ENCODE peak calls at places on chromosome 2, in seven cellular contexts. One of them, this sample, is unnamed.

GRCh38 chr2:167944825-167945659 is 302.4 kb downstream of the STK39 start:
- DNase-seq in tibial nerve: no peak
- DNase-seq in occipital lobe: no peak
- DNase-seq in stimulated activated CD4-positive, alpha-beta T cell treated with anti-CD3 and anti-CD28 coated beads, Interleukin-4, amount 100 ng/mL, for 24 hours: no peak
- DNase-seq in dorsolateral prefrontal cortex: no peak
- DNase-seq in Peyer's patch: no peak
- DNase-seq in naive B cell: no peak
- DNase-seq in this sample: no peak

GRCh38 chr2:190415794-190416729 is 7.9 kb downstream of the MFSD6 start:
- DNase-seq in tibial nerve: no peak
- DNase-seq in occipital lobe: no peak
- DNase-seq in stimulated activated CD4-positive, alpha-beta T cell treated with anti-CD3 and anti-CD28 coated beads, Interleukin-4, amount 100 ng/mL, for 24 hours: no peak
- DNase-seq in dorsolateral prefrontal cortex: no peak
- DNase-seq in Peyer's patch: no peak
- DNase-seq in naive B cell: no peak
- DNase-seq in this sample: no peak

GRCh38 chr2:170176212-170176611 is 1.7 kb upstream of the MYO3B start:
- DNase-seq in tibial nerve: no peak
- DNase-seq in occipital lobe: no peak
- DNase-seq in stimulated activated CD4-positive, alpha-beta T cell treated with anti-CD3 and anti-CD28 coated beads, Interleukin-4, amount 100 ng/mL, for 24 hours: no peak
- DNase-seq in dorsolateral prefrontal cortex: no peak
- DNase-seq in Peyer's patch: no peak
- DNase-seq in naive B cell: no peak
- DNase-seq in this sample: no peak

GRCh38 chr2:62292190-62292589 is 96.3 kb downstream of the B3GNT2 start:
- DNase-seq in tibial nerve: no peak
- DNase-seq in occipital lobe: no peak
- DNase-seq in stimulated activated CD4-positive, alpha-beta T cell treated with anti-CD3 and anti-CD28 coated beads, Interleukin-4, amount 100 ng/mL, for 24 hours: no peak
- DNase-seq in dorsolateral prefrontal cortex: no peak
- DNase-seq in Peyer's patch: no peak
- DNase-seq in naive B cell: no peak
- DNase-seq in this sample: no peak

GRCh38 chr2:241741016-241741415 is 6.6 kb downstream of the D2HGDH start:
- DNase-seq in tibial nerve: no peak
- DNase-seq in occipital lobe: no peak
- DNase-seq in stimulated activated CD4-positive, alpha-beta T cell treated with anti-CD3 and anti-CD28 coated beads, Interleukin-4, amount 100 ng/mL, for 24 hours: peak
- DNase-seq in dorsolateral prefrontal cortex: no peak
- DNase-seq in Peyer's patch: no peak
- DNase-seq in naive B cell: no peak
- DNase-seq in this sample: no peak

GRCh38 chr2:23826079-23826478 is 100.8 kb downstream of the ATAD2B start:
- DNase-seq in tibial nerve: no peak
- DNase-seq in occipital lobe: no peak
- DNase-seq in stimulated activated CD4-positive, alpha-beta T cell treated with anti-CD3 and anti-CD28 coated beads, Interleukin-4, amount 100 ng/mL, for 24 hours: no peak
- DNase-seq in dorsolateral prefrontal cortex: no peak
- DNase-seq in Peyer's patch: no peak
- DNase-seq in naive B cell: no peak
- DNase-seq in this sample: no peak

GRCh38 chr2:162890690-162891311 is 52.2 kb upstream of the KCNH7 start:
- DNase-seq in tibial nerve: no peak
- DNase-seq in occipital lobe: no peak
- DNase-seq in stimulated activated CD4-positive, alpha-beta T cell treated with anti-CD3 and anti-CD28 coated beads, Interleukin-4, amount 100 ng/mL, for 24 hours: no peak
- DNase-seq in dorsolateral prefrontal cortex: peak
- DNase-seq in Peyer's patch: no peak
- DNase-seq in naive B cell: no peak
- DNase-seq in this sample: peak

GRCh38 chr2:217077841-217078407 is 218.1 kb upstream of the TNP1 start:
- DNase-seq in tibial nerve: no peak
- DNase-seq in occipital lobe: no peak
- DNase-seq in stimulated activated CD4-positive, alpha-beta T cell treated with anti-CD3 and anti-CD28 coated beads, Interleukin-4, amount 100 ng/mL, for 24 hours: no peak
- DNase-seq in dorsolateral prefrontal cortex: no peak
- DNase-seq in Peyer's patch: no peak
- DNase-seq in naive B cell: no peak
- DNase-seq in this sample: peak

GRCh38 chr2:119264781-119265692 is 41.4 kb downstream of the STEAP3 start:
- DNase-seq in tibial nerve: no peak
- DNase-seq in occipital lobe: no peak
- DNase-seq in stimulated activated CD4-positive, alpha-beta T cell treated with anti-CD3 and anti-CD28 coated beads, Interleukin-4, amount 100 ng/mL, for 24 hours: peak
- DNase-seq in dorsolateral prefrontal cortex: peak
- DNase-seq in Peyer's patch: peak
- DNase-seq in naive B cell: no peak
- DNase-seq in this sample: peak

GRCh38 chr2:219002395-219003266 is 9.4 kb upstream of the CRYBA2 start:
- DNase-seq in tibial nerve: no peak
- DNase-seq in occipital lobe: no peak
- DNase-seq in stimulated activated CD4-positive, alpha-beta T cell treated with anti-CD3 and anti-CD28 coated beads, Interleukin-4, amount 100 ng/mL, for 24 hours: peak
- DNase-seq in dorsolateral prefrontal cortex: peak
- DNase-seq in Peyer's patch: peak
- DNase-seq in naive B cell: no peak
- DNase-seq in this sample: peak

GRCh38 chr2:168708099-168708498 is 94.3 kb upstream of the NOSTRIN start:
- DNase-seq in tibial nerve: no peak
- DNase-seq in occipital lobe: no peak
- DNase-seq in stimulated activated CD4-positive, alpha-beta T cell treated with anti-CD3 and anti-CD28 coated beads, Interleukin-4, amount 100 ng/mL, for 24 hours: no peak
- DNase-seq in dorsolateral prefrontal cortex: no peak
- DNase-seq in Peyer's patch: no peak
- DNase-seq in naive B cell: no peak
- DNase-seq in this sample: no peak

GRCh38 chr2:181309161-181309560 is 148.0 kb upstream of the ITGA4 start:
- DNase-seq in tibial nerve: no peak
- DNase-seq in occipital lobe: no peak
- DNase-seq in stimulated activated CD4-positive, alpha-beta T cell treated with anti-CD3 and anti-CD28 coated beads, Interleukin-4, amount 100 ng/mL, for 24 hours: no peak
- DNase-seq in dorsolateral prefrontal cortex: no peak
- DNase-seq in Peyer's patch: no peak
- DNase-seq in naive B cell: peak
- DNase-seq in this sample: no peak

GRCh38 chr2:128187032-128187654 is 96.1 kb downstream of the UGGT1 start:
- DNase-seq in tibial nerve: no peak
- DNase-seq in occipital lobe: no peak
- DNase-seq in stimulated activated CD4-positive, alpha-beta T cell treated with anti-CD3 and anti-CD28 coated beads, Interleukin-4, amount 100 ng/mL, for 24 hours: no peak
- DNase-seq in dorsolateral prefrontal cortex: no peak
- DNase-seq in Peyer's patch: peak
- DNase-seq in naive B cell: no peak
- DNase-seq in this sample: no peak

GRCh38 chr2:75324716-75325291 is 125.5 kb upstream of the TACR1 start:
- DNase-seq in tibial nerve: no peak
- DNase-seq in occipital lobe: no peak
- DNase-seq in stimulated activated CD4-positive, alpha-beta T cell treated with anti-CD3 and anti-CD28 coated beads, Interleukin-4, amount 100 ng/mL, for 24 hours: no peak
- DNase-seq in dorsolateral prefrontal cortex: no peak
- DNase-seq in Peyer's patch: no peak
- DNase-seq in naive B cell: no peak
- DNase-seq in this sample: no peak

This sample was measured in endodermal cell.